ENCODE peak calls at places on chromosomes 11 and 22, in six cellular contexts. Y, O, H, Q, C and B are unnamed samples.
A peak's percentile ranks its signal among the peaks of the same experiment; 100 is the strongest.

GRCh38 chr11:102007567-102008437 is 39.4 kb upstream of the CFAP300 start:
- DNase-seq in Y (no peak), O (peak; percentile 32), H (no peak), Q (no peak), C (peak; percentile 59), B (no peak)

GRCh38 chr22:40547729-40548143 is 88.8 kb downstream of the MRTFA start:
- DNase-seq in Y (no peak), O (no peak), H (no peak), Q (no peak), C (no peak), B (no peak)

GRCh38 chr11:61022311-61023085 is 51.0 kb downstream of the CD6 start:
- DNase-seq in Y (peak; percentile 78), O (no peak), H (no peak), Q (peak; percentile 41), C (no peak), B (no peak)

GRCh38 chr11:104095791-104096190 is 59.4 kb downstream of the DDI1 start:
- DNase-seq in Y (no peak), O (no peak), H (no peak), Q (no peak), C (no peak), B (no peak)

GRCh38 chr11:128553662-128554392 is 33.5 kb downstream of the ETS1 start:
- DNase-seq in Y (no peak), O (no peak), H (no peak), Q (no peak), C (no peak), B (no peak)

GRCh38 chr11:95924414-95924760 is 480 bp upstream of the MTMR2 start:
- DNase-seq in Y (peak; percentile 25), O (no peak), H (no peak), Q (no peak), C (peak; percentile 24), B (no peak)

GRCh38 chr11:107857550-107858216 is 904 bp downstream of the SLC35F2 start:
- DNase-seq in Y (no peak), O (no peak), H (no peak), Q (no peak), C (peak; percentile 26), B (no peak)

GRCh38 chr11:96459751-96460150 is 69.9 kb downstream of the JRKL start:
- DNase-seq in Y (no peak), O (no peak), H (no peak), Q (no peak), C (no peak), B (no peak)

GRCh38 chr11:44268073-44268806 is 41.7 kb downstream of the ALX4 start:
- DNase-seq in Y (no peak), O (no peak), H (no peak), Q (no peak), C (no peak), B (no peak)

GRCh38 chr22:36237462-36238347 is 1.6 kb downstream of the APOL2 start:
- DNase-seq in Y (peak; percentile 86), O (no peak), H (no peak), Q (no peak), C (no peak), B (no peak)

GRCh38 chr22:46606886-46607285 is 13.3 kb upstream of the GRAMD4 start:
- DNase-seq in Y (no peak), O (no peak), H (no peak), Q (no peak), C (no peak), B (no peak)

GRCh38 chr11:85685131-85685819 is 720 bp downstream of the CCDC89 start:
- DNase-seq in Y (no peak), O (no peak), H (no peak), Q (no peak), C (no peak), B (no peak)

GRCh38 chr11:113248702-113249490 is 65.5 kb upstream of the TTC12 start:
- DNase-seq in Y (no peak), O (no peak), H (no peak), Q (no peak), C (no peak), B (no peak)

GRCh38 chr11:47886096-47886495 is 37.9 kb upstream of the NUP160 start:
- DNase-seq in Y (peak; percentile 84), O (no peak), H (peak; percentile 54), Q (no peak), C (peak; percentile 15), B (no peak)

GRCh38 chr11:19084661-19085315 is 24.3 kb upstream of the MRGPRX2 start:
- DNase-seq in Y (peak; percentile 73), O (no peak), H (no peak), Q (no peak), C (no peak), B (no peak)

GRCh38 chr11:132674161-132674560 is 858.1 kb downstream of the OPCML start:
- DNase-seq in Y (no peak), O (no peak), H (no peak), Q (no peak), C (no peak), B (no peak)

GRCh38 chr11:130448416-130449068 is at the start of gene ADAMTS15:
- DNase-seq in Y (peak; percentile 97), O (no peak), H (peak; percentile 48), Q (no peak), C (peak; percentile 85), B (no peak)

GRCh38 chr22:39960791-39961746 is 872 bp downstream of the TMA7B start:
- DNase-seq in Y (peak; percentile 92), O (peak; percentile 77), H (no peak), Q (peak; percentile 72), C (peak; percentile 93), B (peak; percentile 93)

GRCh38 chr11:86741489-86742435 is 58.6 kb upstream of the PRSS23 start:
- DNase-seq in Y (peak; percentile 85), O (no peak), H (no peak), Q (no peak), C (peak; percentile 89), B (no peak)

GRCh38 chr11:7165911-7166310 is 77.1 kb downstream of the RBMXL2 start:
- DNase-seq in Y (no peak), O (no peak), H (no peak), Q (no peak), C (no peak), B (no peak)

GRCh38 chr11:126175261-126175885 is 36.1 kb downstream of the RPUSD4 start:
- DNase-seq in Y (no peak), O (no peak), H (peak; percentile 74), Q (no peak), C (peak; percentile 28), B (no peak)

GRCh38 chr22:28594076-28594783 is 85.4 kb downstream of the TTC28 start:
- DNase-seq in Y (no peak), O (no peak), H (no peak), Q (no peak), C (no peak), B (no peak)

GRCh38 chr11:131491503-131491902 is 121.1 kb downstream of the NTM start:
- DNase-seq in Y (no peak), O (no peak), H (no peak), Q (no peak), C (peak; percentile 21), B (no peak)

GRCh38 chr22:20459152-20459542 is 21.5 kb upstream of the SCARF2 start:
- DNase-seq in Y (no peak), O (no peak), H (no peak), Q (no peak), C (no peak), B (no peak)

GRCh38 chr11:27309064-27309463 is 54.0 kb downstream of the CCDC34 start:
- DNase-seq in Y (no peak), O (no peak), H (no peak), Q (no peak), C (peak; percentile 35), B (no peak)

GRCh38 chr11:68009391-68010000 is 631 bp upstream of the ALDH3B1 start:
- DNase-seq in Y (no peak), O (no peak), H (no peak), Q (no peak), C (peak; percentile 44), B (no peak)

GRCh38 chr11:60747359-60747873 is 9.3 kb upstream of the MS4A15 start:
- DNase-seq in Y (no peak), O (no peak), H (no peak), Q (no peak), C (no peak), B (no peak)

GRCh38 chr22:33126881-33127280 is 68.7 kb upstream of the SYN3 start:
- DNase-seq in Y (peak; percentile 71), O (no peak), H (no peak), Q (no peak), C (peak; percentile 37), B (no peak)

GRCh38 chr11:69842746-69843528 is 23.7 kb upstream of the FGF3 start:
- DNase-seq in Y (peak; percentile 48), O (no peak), H (no peak), Q (no peak), C (no peak), B (no peak)
- H3K4me3 ChIP-seq in Y (no peak overlapping the region), O (no peak overlapping the region), H (no peak overlapping the region), Q (no peak overlapping the region), C (no peak overlapping the region), B (no peak overlapping the region)

DNA sequence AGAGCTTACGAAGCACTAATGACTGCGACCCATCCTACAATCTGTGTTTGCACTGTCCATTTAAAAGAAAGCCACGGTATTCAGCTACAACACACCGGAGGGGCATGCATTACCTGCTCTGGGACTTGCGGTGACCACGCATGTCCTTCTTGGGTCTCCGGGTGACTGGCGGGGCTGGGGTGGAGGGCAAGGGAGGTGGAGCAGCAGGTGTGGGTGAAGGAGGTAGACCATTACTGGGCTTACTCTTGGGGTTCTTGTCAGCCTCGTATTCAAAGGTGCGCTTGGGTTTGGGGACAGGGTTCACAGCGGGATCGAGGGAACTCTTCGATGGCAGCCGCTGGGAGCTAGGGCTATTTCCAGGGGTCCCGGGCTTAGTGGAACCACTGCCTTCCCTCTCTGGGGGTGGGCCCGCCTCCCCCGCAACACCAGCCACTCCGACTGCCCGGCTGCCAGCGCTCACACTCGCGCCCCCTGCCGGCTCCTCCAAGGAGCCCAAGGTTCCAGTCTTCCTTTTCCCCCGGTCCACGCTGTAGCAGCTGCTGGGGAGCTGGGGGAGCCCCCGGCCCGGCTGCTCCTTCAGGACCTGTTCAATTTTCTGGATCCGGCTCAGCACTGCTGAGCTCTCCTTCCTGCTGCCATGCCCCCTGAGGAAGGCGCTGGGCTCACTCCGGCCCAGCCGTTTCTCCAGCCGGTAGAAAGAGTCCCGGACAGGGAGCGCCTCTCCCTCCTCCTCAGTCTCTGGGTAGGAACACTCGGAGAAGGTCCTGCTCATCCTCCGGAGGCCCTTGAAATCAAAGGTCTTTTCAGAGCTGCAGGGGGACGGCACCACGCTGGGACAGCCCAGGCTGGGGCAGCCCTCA is 47.5 kb downstream of the RPL27A start:
- DNase-seq in Y (peak; percentile 61), O (no peak), H (no peak), Q (no peak), C (no peak), B (no peak)
- TF ChIP-seq CTCF in Y (no peak), O (peak; percentile 6), H (no peak), Q (no peak), C (no peak), B (no peak)

GRCh38 chr11:30595929-30596328 is 9.8 kb upstream of the MPPED2 start:
- DNase-seq in Y (no peak), O (no peak), H (no peak), Q (no peak), C (no peak), B (no peak)
- H3K4me3 ChIP-seq in Y (no peak overlapping the region), O (no peak overlapping the region), H (no peak overlapping the region), Q (no peak overlapping the region), C (no peak overlapping the region), B (no peak overlapping the region)

DNA sequence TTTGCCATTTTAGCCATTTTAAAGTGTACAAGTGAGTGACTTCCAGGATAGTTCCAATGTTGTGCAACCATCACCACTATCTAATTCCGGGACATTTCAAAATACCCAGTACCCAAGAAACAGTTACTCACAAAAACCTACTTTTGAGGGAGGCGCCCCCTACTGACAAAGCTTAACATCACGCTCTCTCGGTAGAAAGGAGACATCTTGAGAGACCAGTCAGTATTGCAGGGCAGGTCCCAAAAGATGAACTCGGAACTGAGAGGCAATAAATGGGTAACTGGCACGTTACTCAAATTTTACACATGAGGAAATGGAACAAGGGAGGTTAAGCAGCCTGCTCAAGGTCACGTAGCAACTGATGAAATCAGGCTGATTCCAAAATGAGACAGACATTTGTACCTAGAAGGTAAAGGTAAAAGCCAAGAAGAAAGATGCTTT is 50.0 kb upstream of the POU2AF1 start:
- DNase-seq in Y (peak; percentile 76), O (no peak), H (peak; percentile 76), Q (peak; percentile 42), C (peak; percentile 44), B (peak; percentile 57)
- TF ChIP-seq CTCF in Y (peak; percentile 88), O (peak; percentile 78), H (no peak), Q (peak; percentile 40), C (peak; percentile 64), B (peak; percentile 87)